ENCODE peak calls at places on chromosomes 13 and 19, in ten cellular contexts. I is HFF-Myc; V is Peyer's patch; W is fibroblast of pulmonary artery; L is stimulated activated CD8-positive, alpha-beta memory T cell treated with anti-CD3 and anti-CD28 coated beads, Interleukin-4, amount 100 ng/mL, for 1 hour; R is Karpas-422; Z is left lung; F is lung; Q is B cell; D is A172. T is an unnamed sample.

GRCh38 chr19:9342610-9343304 is 18.8 kb downstream of the ZNF559 start:
- DNase-seq in L (no peak), Q (no peak), Z (no peak), I (no peak), W (peak; percentile 6), V (no peak), R (no peak), F (no peak), D (peak; percentile 6), T (no peak)

GRCh38 chr13:75405976-75406703 is 75.8 kb downstream of the TBC1D4 start:
- DNase-seq in R (no peak), V (no peak), W (peak; percentile 48), L (no peak), Z (no peak), D (no peak), I (no peak), Q (no peak), F (no peak), T (no peak)

GRCh38 chr13:69755101-69755500 is 352.5 kb upstream of the ATXN8OS start:
- DNase-seq in L (no peak), V (no peak), F (no peak), R (no peak), Q (no peak), Z (no peak), W (no peak), I (no peak), D (no peak), T (no peak)

GRCh38 chr13:51542358-51542972 is 41.8 kb upstream of the WDFY2 start:
- DNase-seq in I (no peak), Q (no peak), Z (no peak), L (no peak), D (no peak), F (no peak), V (no peak), W (no peak), R (no peak), T (no peak)

GRCh38 chr19:33208904-33209843 is 15.0 kb downstream of the LRP3 start:
- DNase-seq in L (no peak), I (no peak), F (no peak), Z (peak; percentile 59), D (no peak), R (no peak), V (no peak), Q (no peak), W (no peak), T (no peak)

GRCh38 chr13:76168661-76169060 is 532.5 kb downstream of the LMO7 start:
- DNase-seq in W (no peak), V (no peak), Q (no peak), L (no peak), I (no peak), Z (no peak), F (no peak), D (no peak), R (no peak), T (no peak)

GRCh38 chr19:41221514-41222205 is 2.6 kb downstream of the AXL start:
- DNase-seq in I (no peak), Z (peak; percentile 67), D (no peak), F (no peak), Q (no peak), R (no peak), V (no peak), L (no peak), W (no peak), T (no peak)

GRCh38 chr19:19554074-19555023 is 16.3 kb downstream of the CILP2 start:
- DNase-seq in F (peak; percentile 53), D (peak; percentile 27), Q (peak; percentile 49), I (no peak), Z (peak; percentile 93), R (peak; percentile 86), L (peak; percentile 30), V (no peak), W (peak; percentile 47), T (no peak)

GRCh38 chr19:7216373-7216902 is 77.8 kb downstream of the INSR start:
- DNase-seq in W (no peak), Q (no peak), Z (no peak), F (no peak), V (no peak), R (no peak), D (no peak), I (no peak), L (no peak), T (no peak)

GRCh38 chr19:6590458-6591319 is at the start of gene CD70:
- DNase-seq in W (no peak), R (peak; percentile 71), I (no peak), Z (peak; percentile 78), Q (peak; percentile 63), V (no peak), F (no peak), L (no peak), D (peak; percentile 78), T (no peak)

GRCh38 chr13:54845351-54845965 is 1816.8 kb downstream of the OLFM4 start:
- DNase-seq in D (no peak), Q (no peak), F (no peak), I (no peak), R (no peak), W (no peak), L (no peak), V (no peak), Z (no peak), T (no peak)

GRCh38 chr19:7224995-7225394 is 69.2 kb downstream of the INSR start:
- DNase-seq in I (no peak), W (no peak), Z (no peak), R (no peak), Q (no peak), V (no peak), L (no peak), F (no peak), D (no peak), T (no peak)

GRCh38 chr13:23666576-23666975 is 96.4 kb downstream of the TNFRSF19 start:
- DNase-seq in Q (no peak), R (no peak), F (no peak), V (no peak), W (no peak), L (no peak), I (no peak), D (no peak), Z (no peak), T (no peak)

GRCh38 chr13:94323746-94324408 is 155.6 kb downstream of the DCT start:
- DNase-seq in F (no peak), V (no peak), L (no peak), Z (no peak), D (no peak), W (no peak), I (no peak), R (no peak), Q (no peak), T (no peak)

GRCh38 chr19:5539431-5539833 is 28.3 kb downstream of the TINCR start:
- DNase-seq in R (no peak), W (no peak), Z (no peak), Q (no peak), V (no peak), L (no peak), I (no peak), F (no peak), D (no peak), T (no peak)

GRCh38 chr19:1243768-1244692 is 2.5 kb downstream of the ATP5F1D start:
- DNase-seq in R (peak; percentile 94), D (peak; percentile 79), V (peak; percentile 92), Q (peak; percentile 90), F (peak; percentile 85), L (peak; percentile 78), Z (peak; percentile 95), W (peak; percentile 86), I (no peak), T (peak; percentile 92)

GRCh38 chr19:5903054-5903501 is 512 bp downstream of the NDUFA11 start:
- DNase-seq in R (peak; percentile 66), I (no peak), L (no peak), W (peak; percentile 49), F (peak; percentile 47), Z (no peak), Q (no peak), V (no peak), D (peak; percentile 48), T (no peak)

GRCh38 chr13:33846306-33847062 is 28.5 kb downstream of the RFC3 start:
- DNase-seq in F (no peak), V (no peak), R (no peak), W (no peak), D (no peak), Z (no peak), I (no peak), Q (no peak), L (no peak), T (no peak)

GRCh38 chr13:112603641-112604220 is 15.8 kb upstream of the TUBGCP3 start:
- DNase-seq in W (peak; percentile 53), Z (no peak), V (no peak), I (no peak), Q (no peak), D (peak; percentile 28), F (no peak), L (no peak), R (no peak), T (no peak)

GRCh38 chr13:85313761-85314503 is 485.3 kb downstream of the SLITRK6 start:
- DNase-seq in D (peak; percentile 57), Q (no peak), F (no peak), R (no peak), W (no peak), I (peak; percentile 56), Z (no peak), V (no peak), L (no peak), T (no peak)

GRCh38 chr19:13366529-13367143 is 139.6 kb downstream of the CACNA1A start:
- DNase-seq in F (no peak), R (peak; percentile 79), I (peak; percentile 16), Z (no peak), Q (no peak), W (peak; percentile 54), D (peak; percentile 51), L (no peak), V (no peak), T (no peak)

GRCh38 chr19:48644355-48644754 is 1.6 kb downstream of the CA11 start:
- DNase-seq in I (no peak), R (no peak), F (no peak), Q (no peak), D (no peak), W (no peak), V (no peak), Z (no peak), L (no peak), T (peak; percentile 64)

GRCh38 chr19:15790096-15790495 is 2.6 kb downstream of the OR10H5 start:
- DNase-seq in D (peak; percentile 26), I (no peak), L (no peak), W (no peak), V (peak; percentile 55), F (no peak), Q (no peak), Z (no peak), R (no peak), T (no peak)

GRCh38 chr13:99981115-99982020 is at the start of gene ZIC2:
- DNase-seq in R (no peak), I (no peak), Z (peak; percentile 70), L (no peak), F (no peak), D (peak; percentile 70), Q (no peak), V (peak; percentile 60), W (no peak), T (no peak)

GRCh38 chr13:43079392-43079931 is 56.1 kb downstream of the DNAJC15 start:
- DNase-seq in R (no peak), D (no peak), Q (no peak), W (no peak), I (no peak), F (no peak), Z (no peak), V (no peak), L (no peak), T (no peak)

GRCh38 chr13:105139048-105139379 is 1396.4 kb downstream of the EFNB2 start:
- DNase-seq in Z (no peak), D (no peak), Q (no peak), W (no peak), I (no peak), V (no peak), R (peak; percentile 40), L (no peak), F (no peak), T (no peak)

GRCh38 chr19:17202713-17203112 is 12.4 kb upstream of the USE1 start:
- DNase-seq in F (no peak), V (no peak), L (no peak), R (no peak), Z (no peak), W (no peak), D (no peak), I (no peak), Q (no peak), T (no peak)

GRCh38 chr13:35475131-35475959 is 1.1 kb downstream of the MAB21L1 start:
- DNase-seq in Q (no peak), L (no peak), I (no peak), V (no peak), W (peak; percentile 14), Z (peak; percentile 75), D (peak; percentile 39), R (peak; percentile 60), F (no peak), T (peak; percentile 74)

T was measured in sciatic nerve.